ENCODE peak calls at places on chromosomes 11 and 22, in five cellular contexts. E is activated CD4-positive, alpha-beta T cell treated with anti-CD3 and anti-CD28 coated beads, Interleukin-2, amount 10 ng/mL, durations not matched to agents 7 days and 5 days; F is HuH-7.5; R is cardiac septum; L is sciatic nerve. A is an unnamed sample.

GRCh38 chr11:20668844-20669832 is at the start of gene NELL1:
- DNase-seq in E (no peak), F (peak; percentile 32), R (no peak), L (no peak), A (peak; percentile 65)

GRCh38 chr11:117670924-117671323 is 126.1 kb downstream of the DSCAML1 start:
- DNase-seq in E (no peak), F (no peak), R (no peak), L (no peak), A (no peak)

GRCh38 chr22:48389916-48390315 is 1437.8 kb downstream of the BRD1 start:
- DNase-seq in E (no peak), F (no peak), R (no peak), L (no peak), A (no peak)

GRCh38 chr11:111001986-111002616 is 243.4 kb upstream of the POU2AF2 start:
- DNase-seq in E (no peak), F (no peak), R (no peak), L (no peak), A (no peak)

GRCh38 chr22:38505595-38506117 is 455 bp downstream of the DDX17 start:
- DNase-seq in E (peak; percentile 61), F (peak; percentile 46), R (peak; percentile 90), L (peak; percentile 87), A (peak; percentile 67)

GRCh38 chr22:46239261-46240048 is 10.6 kb downstream of the CDPF1 start:
- DNase-seq in E (peak; percentile 26), F (no peak), R (no peak), L (no peak), A (no peak)

GRCh38 chr11:59680287-59681154 is 11.7 kb upstream of the PATL1 start:
- DNase-seq in E (peak; percentile 74), F (peak; percentile 43), R (no peak), L (peak; percentile 64), A (peak; percentile 62)

GRCh38 chr11:62069961-62070919 is 53.6 kb upstream of the INCENP start:
- DNase-seq in E (no peak), F (no peak), R (no peak), L (no peak), A (peak; percentile 34)

GRCh38 chr11:2142762-2143202 is 3.6 kb upstream of the IGF2 start:
- DNase-seq in E (no peak), F (no peak), R (no peak), L (no peak), A (no peak)

GRCh38 chr11:61971177-61972111 is 4.0 kb upstream of the FTH1 start:
- DNase-seq in E (peak; percentile 41), F (peak; percentile 90), R (peak; percentile 97), L (peak; percentile 98), A (peak; percentile 85)